ENCODE peak calls at places on chromosome 11, in seven cellular contexts. One of them, this sample, is unnamed.

GRCh38 chr11:125946712-125947418 is 1.0 kb downstream of the VSIG10L2 start:
- DNase-seq in GM23338: no peak
- DNase-seq in dorsolateral prefrontal cortex: peak; percentile 1
- DNase-seq in transverse colon: no peak
- DNase-seq in astrocyte of the spinal cord: no peak
- DNase-seq in BE2C: no peak
- DNase-seq in right lobe of liver: no peak
- DNase-seq in this sample: no peak

GRCh38 chr11:2942872-2943710 is 13.9 kb upstream of the PHLDA2 start:
- DNase-seq in right lobe of liver: no peak
- DNase-seq in GM23338: no peak
- DNase-seq in astrocyte of the spinal cord: no peak
- DNase-seq in BE2C: no peak
- DNase-seq in transverse colon: no peak
- DNase-seq in dorsolateral prefrontal cortex: no peak
- DNase-seq in this sample: no peak

GRCh38 chr11:111815489-111815888 is 49.3 kb upstream of the PPP2R1B start:
- DNase-seq in astrocyte of the spinal cord: no peak
- DNase-seq in dorsolateral prefrontal cortex: no peak
- DNase-seq in BE2C: no peak
- DNase-seq in transverse colon: no peak
- DNase-seq in right lobe of liver: no peak
- DNase-seq in GM23338: no peak
- DNase-seq in this sample: no peak

GRCh38 chr11:11849127-11849746 is 7.5 kb downstream of the USP47 start:
- DNase-seq in transverse colon: peak; percentile 53
- DNase-seq in dorsolateral prefrontal cortex: peak; percentile 27
- DNase-seq in BE2C: peak; percentile 58
- DNase-seq in astrocyte of the spinal cord: peak; percentile 58
- DNase-seq in GM23338: peak; percentile 83
- DNase-seq in right lobe of liver: peak; percentile 74
- DNase-seq in this sample: peak; percentile 71

GRCh38 chr11:14022821-14023220 is 60.3 kb downstream of the SPON1 start:
- DNase-seq in BE2C: no peak
- DNase-seq in transverse colon: no peak
- DNase-seq in right lobe of liver: no peak
- DNase-seq in dorsolateral prefrontal cortex: no peak
- DNase-seq in astrocyte of the spinal cord: no peak
- DNase-seq in GM23338: peak; percentile 19
- DNase-seq in this sample: no peak

GRCh38 chr11:133919330-133920108 is 37.2 kb downstream of the IGSF9B start:
- DNase-seq in dorsolateral prefrontal cortex: no peak
- DNase-seq in transverse colon: no peak
- DNase-seq in BE2C: no peak
- DNase-seq in right lobe of liver: no peak
- DNase-seq in astrocyte of the spinal cord: no peak
- DNase-seq in GM23338: peak; percentile 56
- DNase-seq in this sample: no peak

GRCh38 chr11:45560153-45560934 is 105.1 kb downstream of the CHST1 start:
- DNase-seq in dorsolateral prefrontal cortex: peak; percentile 9
- DNase-seq in transverse colon: no peak
- DNase-seq in GM23338: no peak
- DNase-seq in astrocyte of the spinal cord: no peak
- DNase-seq in right lobe of liver: no peak
- DNase-seq in BE2C: peak; percentile 43
- DNase-seq in this sample: no peak

GRCh38 chr11:65375012-65375411 is 7.4 kb downstream of the SLC25A45 start:
- DNase-seq in right lobe of liver: no peak
- DNase-seq in BE2C: no peak
- DNase-seq in GM23338: no peak
- DNase-seq in astrocyte of the spinal cord: no peak
- DNase-seq in transverse colon: peak; percentile 56
- DNase-seq in dorsolateral prefrontal cortex: no peak
- DNase-seq in this sample: no peak

GRCh38 chr11:112082729-112083128 is 3.8 kb downstream of the TIMM8B start:
- DNase-seq in transverse colon: no peak
- DNase-seq in right lobe of liver: no peak
- DNase-seq in GM23338: no peak
- DNase-seq in dorsolateral prefrontal cortex: no peak
- DNase-seq in astrocyte of the spinal cord: peak; percentile 44
- DNase-seq in BE2C: no peak
- DNase-seq in this sample: no peak

GRCh38 chr11:66324626-66325025 is 7.8 kb upstream of the CD248 start:
- DNase-seq in BE2C: no peak
- DNase-seq in GM23338: no peak
- DNase-seq in transverse colon: no peak
- DNase-seq in dorsolateral prefrontal cortex: no peak
- DNase-seq in right lobe of liver: no peak
- DNase-seq in astrocyte of the spinal cord: peak; percentile 40
- DNase-seq in this sample: peak; percentile 58

GRCh38 chr11:117842131-117842941 is 17.8 kb upstream of the FXYD2 start:
- DNase-seq in right lobe of liver: peak; percentile 48
- DNase-seq in transverse colon: no peak
- DNase-seq in BE2C: no peak
- DNase-seq in GM23338: no peak
- DNase-seq in dorsolateral prefrontal cortex: no peak
- DNase-seq in astrocyte of the spinal cord: no peak
- DNase-seq in this sample: no peak

GRCh38 chr11:35126879-35127576 is 11.9 kb upstream of the CD44 start:
- DNase-seq in GM23338: no peak
- DNase-seq in right lobe of liver: no peak
- DNase-seq in BE2C: no peak
- DNase-seq in transverse colon: no peak
- DNase-seq in astrocyte of the spinal cord: no peak
- DNase-seq in dorsolateral prefrontal cortex: no peak
- DNase-seq in this sample: no peak

GRCh38 chr11:28245131-28245530 is 136.9 kb downstream of the METTL15 start:
- DNase-seq in right lobe of liver: no peak
- DNase-seq in dorsolateral prefrontal cortex: no peak
- DNase-seq in BE2C: no peak
- DNase-seq in astrocyte of the spinal cord: peak; percentile 42
- DNase-seq in GM23338: no peak
- DNase-seq in transverse colon: no peak
- DNase-seq in this sample: no peak

GRCh38 chr11:75896843-75897419 is 81.9 kb downstream of the UVRAG start:
- DNase-seq in GM23338: peak; percentile 58
- DNase-seq in right lobe of liver: no peak
- DNase-seq in dorsolateral prefrontal cortex: no peak
- DNase-seq in astrocyte of the spinal cord: peak; percentile 62
- DNase-seq in BE2C: no peak
- DNase-seq in transverse colon: no peak
- DNase-seq in this sample: peak; percentile 75

DNA sequence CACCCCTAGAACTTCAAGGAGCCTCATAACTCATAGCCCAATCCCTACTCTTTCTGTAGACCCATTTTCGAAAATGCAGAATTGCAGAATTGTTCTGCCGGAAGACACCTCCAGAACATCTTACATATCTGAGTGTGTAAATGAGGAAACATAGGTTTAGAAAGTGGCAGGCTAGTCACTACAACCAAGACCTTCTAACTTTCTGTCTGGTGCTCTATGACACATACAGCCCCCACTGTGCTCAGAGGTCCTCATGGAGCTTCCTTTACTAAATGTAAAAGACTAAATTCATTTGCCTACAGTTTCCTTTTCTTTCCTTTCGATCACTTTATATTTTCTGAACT is 132.1 kb upstream of the DDI1 start:
- DNase-seq in dorsolateral prefrontal cortex: no peak
- DNase-seq in GM23338: no peak
- DNase-seq in BE2C: no peak
- DNase-seq in astrocyte of the spinal cord: no peak
- DNase-seq in transverse colon: no peak
- DNase-seq in right lobe of liver: no peak
- DNase-seq in this sample: no peak
- H3K4me3 ChIP-seq in dorsolateral prefrontal cortex: no peak overlapping the region
- H3K4me3 ChIP-seq in GM23338: no peak overlapping the region
- H3K4me3 ChIP-seq in BE2C: no peak overlapping the region
- H3K4me3 ChIP-seq in astrocyte of the spinal cord: no peak overlapping the region
- H3K4me3 ChIP-seq in transverse colon: no peak overlapping the region
- H3K4me3 ChIP-seq in right lobe of liver: no peak overlapping the region
- H3K4me3 ChIP-seq in this sample: no peak overlapping the region

GRCh38 chr11:44316388-44317240 is 6.7 kb upstream of the ALX4 start:
- DNase-seq in GM23338: peak; percentile 74
- DNase-seq in transverse colon: no peak
- DNase-seq in dorsolateral prefrontal cortex: no peak
- DNase-seq in BE2C: no peak
- DNase-seq in right lobe of liver: no peak
- DNase-seq in astrocyte of the spinal cord: no peak
- DNase-seq in this sample: no peak
- H3K4me3 ChIP-seq in GM23338: peak overlapping the region; percentile 59
- H3K4me3 ChIP-seq in transverse colon: no peak overlapping the region
- H3K4me3 ChIP-seq in dorsolateral prefrontal cortex: peak overlapping the region; percentile 53
- H3K4me3 ChIP-seq in BE2C: no peak overlapping the region
- H3K4me3 ChIP-seq in right lobe of liver: no peak overlapping the region
- H3K4me3 ChIP-seq in astrocyte of the spinal cord: peak overlapping the region; percentile 5
- H3K4me3 ChIP-seq in this sample: peak overlapping the region; percentile 25

DNA sequence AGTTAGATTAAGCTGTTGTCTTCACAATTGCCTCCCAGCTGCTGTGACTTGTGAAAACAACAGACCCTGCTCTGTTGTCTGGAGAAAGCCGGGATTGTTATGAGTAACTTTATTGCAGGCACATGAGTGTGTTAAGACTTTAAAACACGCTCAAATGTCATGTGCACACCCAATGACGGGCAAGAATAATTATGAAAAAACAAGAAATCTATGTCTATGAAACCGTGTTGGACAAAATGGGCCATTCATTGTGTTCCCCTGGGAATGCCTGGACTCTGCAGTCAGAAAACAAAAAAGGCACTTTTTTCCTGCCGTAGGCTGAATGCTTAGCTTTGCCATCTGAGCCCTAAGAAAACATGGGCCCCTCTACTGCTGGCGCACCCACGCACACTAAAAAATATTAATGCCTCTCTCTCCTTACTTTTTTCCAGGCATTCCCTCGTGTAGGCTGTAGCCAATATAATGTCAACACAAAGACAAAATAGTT is 208.0 kb downstream of the SOX6 start:
- DNase-seq in right lobe of liver: no peak
- DNase-seq in GM23338: no peak
- DNase-seq in transverse colon: no peak
- DNase-seq in dorsolateral prefrontal cortex: no peak
- DNase-seq in BE2C: no peak
- DNase-seq in astrocyte of the spinal cord: no peak
- DNase-seq in this sample: no peak
- H3K4me3 ChIP-seq in right lobe of liver: no peak overlapping the region
- H3K4me3 ChIP-seq in GM23338: no peak overlapping the region
- H3K4me3 ChIP-seq in transverse colon: no peak overlapping the region
- H3K4me3 ChIP-seq in dorsolateral prefrontal cortex: peak overlapping the region; percentile 4
- H3K4me3 ChIP-seq in BE2C: no peak overlapping the region
- H3K4me3 ChIP-seq in astrocyte of the spinal cord: no peak overlapping the region
- H3K4me3 ChIP-seq in this sample: no peak overlapping the region

GRCh38 chr11:87219266-87219665 is 181.5 kb downstream of the TMEM135 start:
- DNase-seq in astrocyte of the spinal cord: no peak
- DNase-seq in right lobe of liver: no peak
- DNase-seq in transverse colon: no peak
- DNase-seq in dorsolateral prefrontal cortex: no peak
- DNase-seq in BE2C: no peak
- DNase-seq in GM23338: peak; percentile 40
- DNase-seq in this sample: no peak
- H3K4me3 ChIP-seq in astrocyte of the spinal cord: no peak overlapping the region
- H3K4me3 ChIP-seq in right lobe of liver: no peak overlapping the region
- H3K4me3 ChIP-seq in transverse colon: no peak overlapping the region
- H3K4me3 ChIP-seq in dorsolateral prefrontal cortex: no peak overlapping the region
- H3K4me3 ChIP-seq in BE2C: no peak overlapping the region
- H3K4me3 ChIP-seq in GM23338: no peak overlapping the region
- H3K4me3 ChIP-seq in this sample: no peak overlapping the region

GRCh38 chr11:77044356-77044755 is 10.2 kb downstream of the B3GNT6 start:
- DNase-seq in astrocyte of the spinal cord: no peak
- DNase-seq in dorsolateral prefrontal cortex: no peak
- DNase-seq in BE2C: no peak
- DNase-seq in transverse colon: no peak
- DNase-seq in right lobe of liver: no peak
- DNase-seq in GM23338: no peak
- DNase-seq in this sample: no peak

GRCh38 chr11:77049081-77049480 is 14.9 kb downstream of the B3GNT6 start:
- DNase-seq in GM23338: no peak
- DNase-seq in dorsolateral prefrontal cortex: no peak
- DNase-seq in transverse colon: peak; percentile 81
- DNase-seq in astrocyte of the spinal cord: no peak
- DNase-seq in right lobe of liver: no peak
- DNase-seq in BE2C: no peak
- DNase-seq in this sample: no peak

GRCh38 chr11:77047007-77047927 is 13.1 kb downstream of the B3GNT6 start:
- DNase-seq in right lobe of liver: peak; percentile 85
- DNase-seq in dorsolateral prefrontal cortex: peak; percentile 72
- DNase-seq in astrocyte of the spinal cord: peak; percentile 95
- DNase-seq in GM23338: peak; percentile 97
- DNase-seq in transverse colon: peak; percentile 84
- DNase-seq in BE2C: peak; percentile 83
- DNase-seq in this sample: peak; percentile 97

GRCh38 chr11:77044886-77045285 is 10.7 kb downstream of the B3GNT6 start:
- DNase-seq in BE2C: no peak
- DNase-seq in transverse colon: no peak
- DNase-seq in GM23338: no peak
- DNase-seq in right lobe of liver: no peak
- DNase-seq in dorsolateral prefrontal cortex: no peak
- DNase-seq in astrocyte of the spinal cord: no peak
- DNase-seq in this sample: no peak

GRCh38 chr11:77046060-77046501 is 11.9 kb downstream of the B3GNT6 start:
- DNase-seq in right lobe of liver: peak; percentile 63
- DNase-seq in transverse colon: peak; percentile 74
- DNase-seq in astrocyte of the spinal cord: no peak
- DNase-seq in GM23338: peak; percentile 84
- DNase-seq in dorsolateral prefrontal cortex: peak; percentile 66
- DNase-seq in BE2C: peak; percentile 70
- DNase-seq in this sample: no peak
- H3K4me3 ChIP-seq in right lobe of liver: no peak overlapping the region
- H3K4me3 ChIP-seq in transverse colon: no peak overlapping the region
- H3K4me3 ChIP-seq in astrocyte of the spinal cord: peak overlapping the region; percentile 10
- H3K4me3 ChIP-seq in GM23338: peak overlapping the region; percentile 48
- H3K4me3 ChIP-seq in dorsolateral prefrontal cortex: peak overlapping the region; percentile 16
- H3K4me3 ChIP-seq in BE2C: peak overlapping the region; percentile 49
- H3K4me3 ChIP-seq in this sample: peak overlapping the region; percentile 22

DNA sequence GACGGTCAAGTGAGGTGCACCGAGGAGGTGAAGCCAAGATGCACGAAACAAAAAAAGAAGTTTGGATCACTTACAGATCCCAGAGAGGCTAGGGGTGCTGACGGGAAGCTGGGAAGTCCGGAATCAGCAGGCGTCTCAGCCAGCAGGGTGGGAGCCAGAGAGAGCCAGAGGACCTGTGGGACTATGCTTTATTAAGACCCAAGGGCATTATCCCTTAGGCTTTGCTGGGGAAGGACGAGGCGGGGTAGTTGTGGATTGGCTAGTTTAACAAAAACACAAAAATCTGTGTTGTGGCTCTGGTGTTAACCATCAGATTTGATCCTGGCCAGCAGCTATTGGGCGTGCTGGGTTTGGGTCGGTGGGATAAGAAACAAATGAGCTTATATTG is 427.1 kb downstream of the DYNC2H1 start:
- DNase-seq in BE2C: peak; percentile 72
- DNase-seq in astrocyte of the spinal cord: no peak
- DNase-seq in GM23338: no peak
- DNase-seq in right lobe of liver: no peak
- DNase-seq in dorsolateral prefrontal cortex: no peak
- DNase-seq in transverse colon: no peak
- DNase-seq in this sample: no peak
- H3K4me3 ChIP-seq in BE2C: peak overlapping the region; percentile 65
- H3K4me3 ChIP-seq in astrocyte of the spinal cord: no peak overlapping the region
- H3K4me3 ChIP-seq in GM23338: no peak overlapping the region
- H3K4me3 ChIP-seq in right lobe of liver: no peak overlapping the region
- H3K4me3 ChIP-seq in dorsolateral prefrontal cortex: peak overlapping the region; percentile 3
- H3K4me3 ChIP-seq in transverse colon: no peak overlapping the region
- H3K4me3 ChIP-seq in this sample: no peak overlapping the region

This sample was measured in fibroblast of the aortic adventitia.